ENCODE peak calls at places on chromosome 10, in nine cellular contexts. X, Z, H, G, Y, S, V, E and N are unnamed samples.
A peak's percentile ranks its signal among the peaks of the same experiment; 100 is the strongest.

GRCh38 chr10:87641065-87641464 is 18.6 kb upstream of the PAPSS2 start:
- DNase-seq in X (no peak), Z (no peak), H (no peak), G (no peak), Y (no peak), S (no peak), V (no peak), E (no peak), N (no peak)

GRCh38 chr10:12640026-12640425 is 290.7 kb downstream of the CAMK1D start:
- DNase-seq in X (no peak), Z (no peak), H (no peak), G (no peak), Y (no peak), S (no peak), V (no peak), E (no peak), N (no peak)

GRCh38 chr10:78377362-78377761 is 343.7 kb downstream of the RPS24 start:
- DNase-seq in X (no peak), Z (no peak), H (no peak), G (no peak), Y (no peak), S (no peak), V (no peak), E (no peak), N (no peak)

GRCh38 chr10:126749030-126749655 is 78.7 kb upstream of the C10orf90 start:
- DNase-seq in X (peak; percentile 84), Z (peak; percentile 74), H (peak; percentile 92), G (peak; percentile 2), Y (peak; percentile 76), S (no peak), V (peak; percentile 10), E (peak; percentile 26), N (peak; percentile 55)

GRCh38 chr10:109987413-109987812 is 20.4 kb upstream of the ADD3 start:
- DNase-seq in X (no peak), Z (no peak), H (no peak), G (no peak), Y (no peak), S (no peak), V (no peak), E (no peak), N (no peak)

GRCh38 chr10:11715815-11716494 is 26.2 kb upstream of the ECHDC3 start:
- DNase-seq in X (peak; percentile 81), Z (peak; percentile 83), H (no peak), G (no peak), Y (no peak), S (no peak), V (no peak), E (no peak), N (no peak)

GRCh38 chr10:99612167-99612831 is 7.9 kb downstream of the SLC25A28 start:
- DNase-seq in X (no peak), Z (no peak), H (peak; percentile 26), G (no peak), Y (peak; percentile 77), S (no peak), V (peak; percentile 46), E (no peak), N (no peak)

GRCh38 chr10:71708301-71708703 is 11.3 kb downstream of the C10orf105 start:
- DNase-seq in X (peak; percentile 81), Z (peak; percentile 77), H (peak; percentile 93), G (peak; percentile 48), Y (peak; percentile 78), S (peak; percentile 47), V (peak; percentile 59), E (no peak), N (peak; percentile 88)

GRCh38 chr10:129709627-129710509 is 242.8 kb downstream of the MGMT start:
- DNase-seq in X (no peak), Z (no peak), H (no peak), G (no peak), Y (no peak), S (no peak), V (no peak), E (no peak), N (no peak)

GRCh38 chr10:59741583-59741982 is 11.7 kb downstream of the MRLN start:
- DNase-seq in X (no peak), Z (no peak), H (no peak), G (no peak), Y (no peak), S (no peak), V (no peak), E (no peak), N (no peak)

GRCh38 chr10:124296121-124296812 is 122.5 kb downstream of the OAT start:
- DNase-seq in X (no peak), Z (no peak), H (no peak), G (no peak), Y (no peak), S (no peak), V (no peak), E (peak; percentile 45), N (no peak)

GRCh38 chr10:82969405-82969804 is 1094.4 kb downstream of the NRG3 start:
- DNase-seq in X (no peak), Z (no peak), H (no peak), G (no peak), Y (no peak), S (no peak), V (no peak), E (peak; percentile 8), N (no peak)

GRCh38 chr10:101367569-101368453 is 13.8 kb downstream of the BTRC start:
- DNase-seq in X (no peak), Z (no peak), H (no peak), G (no peak), Y (no peak), S (no peak), V (no peak), E (peak; percentile 13), N (no peak)

GRCh38 chr10:42790835-42791234 is 8.2 kb downstream of the BMS1 start:
- DNase-seq in X (no peak), Z (no peak), H (no peak), G (no peak), Y (no peak), S (no peak), V (no peak), E (peak; percentile 37), N (no peak)

GRCh38 chr10:17200885-17201164 is 647 bp downstream of the TRDMT1 start:
- DNase-seq in X (no peak), Z (no peak), H (no peak), G (no peak), Y (peak; percentile 31), S (no peak), V (no peak), E (no peak), N (peak; percentile 63)

GRCh38 chr10:7107287-7107686 is 303.5 kb downstream of the SFMBT2 start:
- DNase-seq in X (no peak), Z (no peak), H (no peak), G (no peak), Y (no peak), S (no peak), V (no peak), E (peak; percentile 6), N (no peak)

GRCh38 chr10:89942217-89942616 is 240.8 kb downstream of the KIF20B start:
- DNase-seq in X (no peak), Z (no peak), H (no peak), G (no peak), Y (no peak), S (no peak), V (no peak), E (no peak), N (no peak)

GRCh38 chr10:93751832-93752231 is 5.9 kb upstream of the LGI1 start:
- DNase-seq in X (no peak), Z (no peak), H (peak; percentile 46), G (no peak), Y (peak; percentile 76), S (peak; percentile 2), V (peak; percentile 5), E (no peak), N (no peak)

GRCh38 chr10:21634599-21635365 is 100.8 kb downstream of the MLLT10 start:
- DNase-seq in X (no peak), Z (no peak), H (no peak), G (no peak), Y (no peak), S (no peak), V (no peak), E (no peak), N (no peak)

GRCh38 chr10:91944880-91945630 is 21.5 kb downstream of the BTAF1 start:
- DNase-seq in X (no peak), Z (no peak), H (no peak), G (no peak), Y (no peak), S (no peak), V (no peak), E (peak; percentile 23), N (no peak)

GRCh38 chr10:28857164-28857563 is 179.8 kb downstream of the BAMBI start:
- DNase-seq in X (no peak), Z (no peak), H (no peak), G (no peak), Y (no peak), S (no peak), V (no peak), E (no peak), N (no peak)

GRCh38 chr10:24254180-24254579 is 45.2 kb downstream of the KIAA1217 start:
- DNase-seq in X (no peak), Z (no peak), H (no peak), G (no peak), Y (no peak), S (no peak), V (no peak), E (no peak), N (peak; percentile 46)

GRCh38 chr10:48506147-48506917 is 98.5 kb downstream of the ARHGAP22 start:
- DNase-seq in X (no peak), Z (no peak), H (no peak), G (no peak), Y (peak; percentile 28), S (no peak), V (no peak), E (no peak), N (no peak)

GRCh38 chr10:24008164-24009066 is 200.5 kb upstream of the KIAA1217 start:
- DNase-seq in X (no peak), Z (no peak), H (no peak), G (no peak), Y (no peak), S (no peak), V (no peak), E (no peak), N (no peak)

GRCh38 chr10:68327889-68328786 is 3.7 kb upstream of the HNRNPH3 start:
- DNase-seq in X (no peak), Z (no peak), H (no peak), G (no peak), Y (peak; percentile 25), S (no peak), V (no peak), E (peak; percentile 70), N (no peak)

GRCh38 chr10:90306187-90306586 is 551.7 kb downstream of the HTR7 start:
- DNase-seq in X (no peak), Z (no peak), H (no peak), G (no peak), Y (peak; percentile 10), S (no peak), V (no peak), E (no peak), N (no peak)

GRCh38 chr10:3890602-3891352 is 105.8 kb upstream of the KLF6 start:
- DNase-seq in X (no peak), Z (no peak), H (no peak), G (no peak), Y (no peak), S (no peak), V (no peak), E (no peak), N (no peak)

GRCh38 chr10:19204239-19204917 is 155.8 kb downstream of the MALRD1 start:
- DNase-seq in X (no peak), Z (no peak), H (no peak), G (no peak), Y (no peak), S (no peak), V (no peak), E (no peak), N (no peak)

GRCh38 chr10:61899045-61899444 is 2.5 kb upstream of the ARID5B start:
- DNase-seq in X (no peak), Z (no peak), H (no peak), G (no peak), Y (no peak), S (no peak), V (no peak), E (no peak), N (no peak)

GRCh38 chr10:114613237-114613979 is 44.7 kb downstream of the ABLIM1 start:
- DNase-seq in X (no peak), Z (no peak), H (no peak), G (no peak), Y (no peak), S (no peak), V (no peak), E (no peak), N (no peak)

GRCh38 chr10:80414126-80414898 is 6.0 kb downstream of the PRXL2A start:
- DNase-seq in X (no peak), Z (no peak), H (no peak), G (no peak), Y (no peak), S (no peak), V (no peak), E (no peak), N (no peak)